ENCODE peak calls at places on chromosomes 7 and 10, in eight cellular contexts. D is stromal cell of bone marrow, A is prostate gland, K is psoas muscle, E is NCI-H446, O is A549, Y is iris pigment epithelial cell, B is RWPE1. T is an unnamed sample.

GRCh38 chr7:43196379-43196778 is 83.9 kb downstream of the HECW1 start:
- DNase-seq in B (no peak), E (no peak), A (no peak), Y (peak), D (no peak), O (no peak), K (no peak), T (no peak)

GRCh38 chr7:49001610-49002033 is 77.3 kb downstream of the CDC14C start:
- DNase-seq in B (peak), A (no peak), K (no peak), O (peak), E (peak), Y (peak), D (no peak), T (no peak)

GRCh38 chr10:50522908-50523307 is 100.8 kb downstream of the SGMS1 start:
- DNase-seq in B (no peak), D (no peak), K (no peak), Y (no peak), A (no peak), O (no peak), E (no peak), T (no peak)

GRCh38 chr7:27132214-27132613 is 1.7 kb upstream of the HOXA4 start:
- DNase-seq in E (no peak), K (no peak), O (no peak), B (no peak), Y (no peak), A (no peak), D (no peak), T (no peak)

GRCh38 chr10:124688889-124689670 is 55.1 kb downstream of the FAM53B start:
- DNase-seq in E (no peak), A (no peak), K (peak), Y (peak), B (peak), O (no peak), D (no peak), T (no peak)

GRCh38 chr7:156764766-156765165 is 124.2 kb downstream of the RNF32 start:
- DNase-seq in A (no peak), O (no peak), B (no peak), Y (no peak), E (no peak), K (no peak), D (no peak), T (no peak)

GRCh38 chr10:114593240-114593792 is 64.8 kb downstream of the ABLIM1 start:
- DNase-seq in K (no peak), D (no peak), E (no peak), A (no peak), Y (no peak), O (no peak), B (no peak), T (no peak)

GRCh38 chr7:82275342-82275741 is 168.2 kb downstream of the CACNA2D1 start:
- DNase-seq in K (no peak), D (no peak), A (no peak), E (no peak), B (no peak), O (no peak), Y (no peak), T (no peak)

GRCh38 chr7:47347346-47347745 is 234.6 kb downstream of the TNS3 start:
- DNase-seq in A (no peak), E (no peak), D (no peak), O (no peak), Y (no peak), B (no peak), K (no peak), T (no peak)

GRCh38 chr10:28367865-28368541 is 65.1 kb upstream of the MPP7 start:
- DNase-seq in B (peak), Y (peak), K (no peak), A (no peak), D (no peak), O (no peak), E (no peak), T (peak)

GRCh38 chr10:108956149-108956548 is 967.2 kb downstream of the XPNPEP1 start:
- DNase-seq in A (no peak), Y (no peak), E (no peak), K (no peak), D (no peak), O (no peak), B (no peak), T (no peak)

GRCh38 chr7:7017707-7018265 is 164.6 kb upstream of the C1GALT1 start:
- DNase-seq in Y (no peak), O (no peak), D (no peak), B (no peak), E (no peak), A (peak), K (no peak), T (no peak)

GRCh38 chr10:84291389-84291788 is 37.0 kb upstream of the CCSER2 start:
- DNase-seq in A (no peak), O (no peak), Y (peak), K (no peak), B (peak), E (no peak), D (peak), T (no peak)

GRCh38 chr7:768881-769504 is 41.9 kb upstream of the PRKAR1B start:
- DNase-seq in A (no peak), B (no peak), D (no peak), K (peak), O (no peak), Y (peak), E (peak), T (no peak)

GRCh38 chr10:21849624-21850023 is 153.9 kb downstream of the DNAJC1 start:
- DNase-seq in A (no peak), B (no peak), D (no peak), O (no peak), Y (no peak), K (no peak), E (no peak), T (no peak)

GRCh38 chr10:663844-664243 is 25.6 kb downstream of the DIP2C start:
- DNase-seq in B (no peak), A (no peak), E (no peak), K (no peak), O (no peak), Y (no peak), D (no peak), T (no peak)

GRCh38 chr7:36440880-36441279 is 51.2 kb downstream of the ANLN start:
- DNase-seq in A (no peak), Y (peak), B (peak), K (no peak), O (peak), D (peak), E (peak), T (peak)

GRCh38 chr10:108757946-108758345 is 1165.4 kb downstream of the XPNPEP1 start:
- DNase-seq in D (no peak), A (no peak), K (no peak), E (no peak), O (no peak), Y (no peak), B (no peak), T (no peak)

GRCh38 chr10:22693371-22693784 is 21.0 kb downstream of the PIP4K2A start:
- DNase-seq in K (no peak), E (no peak), O (no peak), B (no peak), A (no peak), Y (peak), D (peak), T (no peak)

GRCh38 chr10:116466715-116467422 is 39.2 kb downstream of the PNLIPRP3 start:
- DNase-seq in O (no peak), Y (no peak), B (no peak), K (no peak), E (no peak), D (no peak), A (no peak), T (no peak)